ENCODE peak calls at places on chromosomes 1 and 21, in five cellular contexts. One of them, this sample, is unnamed.

GRCh38 chr1:158177705-158178450 is 2.8 kb upstream of the CD1D start:
- DNase-seq in right cardiac atrium: peak
- DNase-seq in left lung: peak
- DNase-seq in ovary: peak
- DNase-seq in lower leg skin: peak
- DNase-seq in this sample: peak

GRCh38 chr21:37675202-37675801 is 241.0 kb downstream of the KCNJ6 start:
- DNase-seq in right cardiac atrium: peak
- DNase-seq in left lung: peak
- DNase-seq in ovary: peak
- DNase-seq in lower leg skin: no peak
- DNase-seq in this sample: peak

GRCh38 chr1:159430985-159431384 is 1.0 kb upstream of the OR10J4 start:
- DNase-seq in right cardiac atrium: no peak
- DNase-seq in left lung: no peak
- DNase-seq in ovary: no peak
- DNase-seq in lower leg skin: no peak
- DNase-seq in this sample: no peak

GRCh38 chr1:79129914-79130313 is 123.4 kb upstream of the ADGRL4 start:
- DNase-seq in right cardiac atrium: no peak
- DNase-seq in left lung: no peak
- DNase-seq in ovary: no peak
- DNase-seq in lower leg skin: no peak
- DNase-seq in this sample: no peak

GRCh38 chr1:244264163-244264562 is 187.5 kb downstream of the ADSS2 start:
- DNase-seq in right cardiac atrium: no peak
- DNase-seq in left lung: no peak
- DNase-seq in ovary: no peak
- DNase-seq in lower leg skin: no peak
- DNase-seq in this sample: no peak

GRCh38 chr1:96983866-96984265 is 262.3 kb downstream of the PTBP2 start:
- DNase-seq in right cardiac atrium: no peak
- DNase-seq in left lung: no peak
- DNase-seq in ovary: no peak
- DNase-seq in lower leg skin: no peak
- DNase-seq in this sample: no peak

GRCh38 chr1:167517535-167518330 is 596 bp downstream of the CD247 start:
- DNase-seq in right cardiac atrium: no peak
- DNase-seq in left lung: peak
- DNase-seq in ovary: no peak
- DNase-seq in lower leg skin: no peak
- DNase-seq in this sample: no peak

GRCh38 chr1:230047114-230047865 is 19.7 kb upstream of the GALNT2 start:
- DNase-seq in right cardiac atrium: no peak
- DNase-seq in left lung: no peak
- DNase-seq in ovary: no peak
- DNase-seq in lower leg skin: no peak
- DNase-seq in this sample: no peak

GRCh38 chr1:58575831-58576726 is 973 bp downstream of the TACSTD2 start:
- DNase-seq in right cardiac atrium: peak
- DNase-seq in left lung: peak
- DNase-seq in ovary: no peak
- DNase-seq in lower leg skin: no peak
- DNase-seq in this sample: no peak

GRCh38 chr1:58573705-58574591 is 3.1 kb downstream of the TACSTD2 start:
- DNase-seq in right cardiac atrium: no peak
- DNase-seq in left lung: no peak
- DNase-seq in ovary: no peak
- DNase-seq in lower leg skin: no peak
- DNase-seq in this sample: no peak

GRCh38 chr1:58574816-58575215 is 2.2 kb downstream of the TACSTD2 start:
- DNase-seq in right cardiac atrium: no peak
- DNase-seq in left lung: no peak
- DNase-seq in ovary: no peak
- DNase-seq in lower leg skin: no peak
- DNase-seq in this sample: no peak

GRCh38 chr1:58577676-58578073 is 623 bp upstream of the TACSTD2 start:
- DNase-seq in right cardiac atrium: no peak
- DNase-seq in left lung: no peak
- DNase-seq in ovary: no peak
- DNase-seq in lower leg skin: no peak
- DNase-seq in this sample: no peak

GRCh38 chr1:58576727-58577675 is at the start of gene TACSTD2:
- DNase-seq in right cardiac atrium: peak
- DNase-seq in left lung: peak
- DNase-seq in ovary: no peak
- DNase-seq in lower leg skin: peak
- DNase-seq in this sample: peak
- H3K4me3 ChIP-seq in right cardiac atrium: peak
- H3K4me3 ChIP-seq in left lung: peak
- H3K4me3 ChIP-seq in ovary: peak
- H3K4me3 ChIP-seq in lower leg skin: peak
- H3K4me3 ChIP-seq in this sample: peak

DNA sequence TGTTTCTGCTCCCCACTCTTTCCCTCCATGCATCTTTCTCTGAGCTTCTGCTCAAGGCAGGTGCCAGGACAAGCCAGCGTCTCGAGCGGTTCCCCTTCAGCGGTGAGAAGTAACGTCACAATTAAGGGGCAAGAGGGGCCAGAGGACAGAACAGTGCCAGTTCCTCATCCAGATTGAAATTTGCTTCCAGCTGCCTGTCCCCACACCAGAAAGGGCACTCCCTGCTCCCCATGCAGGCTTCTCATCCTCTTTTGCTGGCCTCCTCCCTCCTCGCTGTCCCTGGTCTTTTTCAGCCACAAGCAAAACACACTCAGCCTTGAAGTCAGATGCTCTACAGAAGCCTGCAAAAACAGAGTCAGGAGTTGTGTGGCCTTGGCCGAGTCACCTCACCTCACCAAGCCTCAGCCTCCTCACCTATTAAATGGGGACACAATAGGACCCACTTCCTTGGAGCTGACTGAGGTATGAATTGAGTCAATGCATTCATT is 35.0 kb upstream of the ECE1 start:
- DNase-seq in right cardiac atrium: peak
- DNase-seq in left lung: no peak
- DNase-seq in ovary: peak
- DNase-seq in lower leg skin: no peak
- DNase-seq in this sample: no peak
- H3K4me3 ChIP-seq in right cardiac atrium: no peak
- H3K4me3 ChIP-seq in left lung: no peak
- H3K4me3 ChIP-seq in ovary: no peak
- H3K4me3 ChIP-seq in lower leg skin: no peak
- H3K4me3 ChIP-seq in this sample: no peak

GRCh38 chr1:87449348-87449963 is 120.8 kb downstream of the LMO4 start:
- DNase-seq in right cardiac atrium: peak
- DNase-seq in left lung: no peak
- DNase-seq in ovary: no peak
- DNase-seq in lower leg skin: no peak
- DNase-seq in this sample: peak

GRCh38 chr1:87450136-87450535 is 121.5 kb downstream of the LMO4 start:
- DNase-seq in right cardiac atrium: no peak
- DNase-seq in left lung: no peak
- DNase-seq in ovary: no peak
- DNase-seq in lower leg skin: no peak
- DNase-seq in this sample: no peak

GRCh38 chr1:87452648-87453047 is 124.0 kb downstream of the LMO4 start:
- DNase-seq in right cardiac atrium: no peak
- DNase-seq in left lung: no peak
- DNase-seq in ovary: no peak
- DNase-seq in lower leg skin: no peak
- DNase-seq in this sample: no peak

GRCh38 chr1:87450615-87451209 is 122.0 kb downstream of the LMO4 start:
- DNase-seq in right cardiac atrium: no peak
- DNase-seq in left lung: no peak
- DNase-seq in ovary: no peak
- DNase-seq in lower leg skin: no peak
- DNase-seq in this sample: no peak

DNA sequence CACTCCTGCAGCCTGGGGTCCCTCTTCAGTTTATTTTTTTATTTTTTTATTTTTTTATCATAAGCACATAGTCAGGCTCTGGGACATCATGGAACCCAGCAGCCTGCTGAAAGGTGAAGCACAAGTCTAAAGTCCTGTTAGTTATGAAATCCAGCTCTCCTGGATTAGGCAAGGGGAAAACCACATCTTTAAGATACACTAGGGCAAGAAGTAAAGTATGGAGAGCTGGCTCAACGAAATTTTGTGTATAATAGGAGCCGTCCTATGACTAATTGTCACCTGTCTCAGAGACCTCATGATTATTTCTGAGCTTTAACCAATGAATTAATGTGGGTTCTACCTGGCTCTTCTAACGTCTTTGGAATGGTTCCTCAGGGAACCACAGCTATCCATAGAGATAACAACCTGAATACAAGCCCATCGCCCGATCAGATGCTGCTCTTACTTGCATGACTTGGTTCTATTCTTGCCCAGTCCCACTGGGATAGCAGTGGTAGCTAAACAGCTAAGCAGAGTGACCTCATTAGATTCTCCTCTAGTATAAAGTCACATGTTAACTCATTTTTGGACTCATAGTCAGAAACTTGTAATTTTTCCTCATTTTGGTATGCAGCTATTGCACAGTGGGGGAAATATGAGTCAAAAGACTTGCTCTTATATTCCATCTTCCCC is 122.7 kb downstream of the LMO4 start:
- DNase-seq in right cardiac atrium: no peak
- DNase-seq in left lung: no peak
- DNase-seq in ovary: no peak
- DNase-seq in lower leg skin: no peak
- DNase-seq in this sample: no peak
- H3K4me3 ChIP-seq in right cardiac atrium: no peak
- H3K4me3 ChIP-seq in left lung: no peak
- H3K4me3 ChIP-seq in ovary: no peak
- H3K4me3 ChIP-seq in lower leg skin: no peak
- H3K4me3 ChIP-seq in this sample: no peak

GRCh38 chr1:10839188-10839770 is 42.8 kb upstream of the CASZ1 start:
- DNase-seq in right cardiac atrium: no peak
- DNase-seq in left lung: peak
- DNase-seq in ovary: no peak
- DNase-seq in lower leg skin: no peak
- DNase-seq in this sample: no peak

GRCh38 chr1:10838541-10838940 is 42.1 kb upstream of the CASZ1 start:
- DNase-seq in right cardiac atrium: no peak
- DNase-seq in left lung: peak
- DNase-seq in ovary: no peak
- DNase-seq in lower leg skin: no peak
- DNase-seq in this sample: no peak

GRCh38 chr1:10843697-10844096 is 47.3 kb upstream of the CASZ1 start:
- DNase-seq in right cardiac atrium: no peak
- DNase-seq in left lung: no peak
- DNase-seq in ovary: no peak
- DNase-seq in lower leg skin: no peak
- DNase-seq in this sample: no peak

GRCh38 chr1:10836726-10837125 is 40.3 kb upstream of the CASZ1 start:
- DNase-seq in right cardiac atrium: no peak
- DNase-seq in left lung: peak
- DNase-seq in ovary: no peak
- DNase-seq in lower leg skin: no peak
- DNase-seq in this sample: no peak

DNA sequence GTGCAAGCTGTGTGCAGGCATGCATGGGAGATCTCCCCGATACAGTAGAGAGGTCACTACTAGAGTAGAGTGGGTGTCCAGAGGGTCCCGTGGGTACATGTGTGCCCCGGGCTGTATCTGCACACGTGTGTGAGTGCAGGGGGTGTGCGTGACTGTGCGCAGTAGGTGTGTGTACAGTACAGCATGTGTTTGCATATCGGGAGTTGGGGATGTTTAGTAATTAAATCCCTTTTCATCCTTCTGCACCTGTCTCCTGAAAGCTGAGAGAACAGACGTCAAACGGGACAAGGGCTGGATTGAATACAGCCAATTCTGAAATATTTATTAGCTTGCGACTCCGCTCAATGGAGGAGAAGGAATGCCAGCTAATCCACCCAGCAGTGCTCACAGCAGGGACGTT is 44.6 kb upstream of the CASZ1 start:
- DNase-seq in right cardiac atrium: no peak
- DNase-seq in left lung: peak
- DNase-seq in ovary: no peak
- DNase-seq in lower leg skin: no peak
- DNase-seq in this sample: no peak
- H3K4me3 ChIP-seq in right cardiac atrium: no peak
- H3K4me3 ChIP-seq in left lung: no peak
- H3K4me3 ChIP-seq in ovary: no peak
- H3K4me3 ChIP-seq in lower leg skin: no peak
- H3K4me3 ChIP-seq in this sample: no peak

GRCh38 chr1:85576642-85577420 is 3.7 kb upstream of the CCN1 start:
- DNase-seq in right cardiac atrium: peak
- DNase-seq in left lung: peak
- DNase-seq in ovary: peak
- DNase-seq in lower leg skin: peak
- DNase-seq in this sample: peak
- H3K4me3 ChIP-seq in right cardiac atrium: peak
- H3K4me3 ChIP-seq in left lung: peak
- H3K4me3 ChIP-seq in ovary: peak
- H3K4me3 ChIP-seq in lower leg skin: peak
- H3K4me3 ChIP-seq in this sample: peak

GRCh38 chr1:8384577-8384976 is 66.7 kb downstream of the SLC45A1 start:
- DNase-seq in right cardiac atrium: no peak
- DNase-seq in left lung: no peak
- DNase-seq in ovary: no peak
- DNase-seq in lower leg skin: no peak
- DNase-seq in this sample: no peak

GRCh38 chr1:8389962-8390535 is 72.1 kb downstream of the SLC45A1 start:
- DNase-seq in right cardiac atrium: no peak
- DNase-seq in left lung: no peak
- DNase-seq in ovary: no peak
- DNase-seq in lower leg skin: no peak
- DNase-seq in this sample: no peak

GRCh38 chr1:8392522-8392921 is 74.6 kb downstream of the SLC45A1 start:
- DNase-seq in right cardiac atrium: no peak
- DNase-seq in left lung: no peak
- DNase-seq in ovary: no peak
- DNase-seq in lower leg skin: no peak
- DNase-seq in this sample: no peak

GRCh38 chr1:8390707-8391106 is 72.8 kb downstream of the SLC45A1 start:
- DNase-seq in right cardiac atrium: no peak
- DNase-seq in left lung: no peak
- DNase-seq in ovary: no peak
- DNase-seq in lower leg skin: no peak
- DNase-seq in this sample: no peak

GRCh38 chr1:8388732-8389562 is 71.0 kb downstream of the SLC45A1 start:
- DNase-seq in right cardiac atrium: no peak
- DNase-seq in left lung: no peak
- DNase-seq in ovary: no peak
- DNase-seq in lower leg skin: no peak
- DNase-seq in this sample: no peak
- H3K4me3 ChIP-seq in right cardiac atrium: no peak
- H3K4me3 ChIP-seq in left lung: no peak
- H3K4me3 ChIP-seq in ovary: no peak
- H3K4me3 ChIP-seq in lower leg skin: no peak
- H3K4me3 ChIP-seq in this sample: no peak

DNA sequence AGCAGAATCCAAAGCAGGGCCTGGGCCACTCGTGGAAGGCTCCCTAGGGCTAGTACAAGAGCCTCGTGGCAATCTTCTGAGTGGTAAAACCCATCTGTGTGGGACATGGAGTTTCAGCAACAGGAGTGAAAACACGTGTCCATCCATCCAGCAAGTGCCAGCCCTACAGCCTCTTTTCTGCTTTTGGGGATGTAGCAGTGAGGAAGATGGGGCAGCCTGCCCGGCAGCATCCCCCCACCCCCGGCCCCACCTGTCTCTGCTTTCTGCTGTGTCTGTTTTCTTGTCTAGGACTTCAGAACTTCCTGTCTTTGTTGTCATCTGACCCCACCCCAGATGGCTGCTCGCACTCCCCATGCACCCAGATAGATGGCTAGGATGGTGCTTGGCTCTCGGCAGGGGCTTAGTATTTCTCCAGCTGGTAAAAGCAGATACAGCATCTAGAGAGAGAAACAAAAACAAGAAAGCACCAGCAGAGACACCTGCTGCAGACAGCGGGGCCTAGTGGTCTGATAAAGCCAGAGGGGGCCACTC is 1.5 kb downstream of the CPTP start:
- DNase-seq in right cardiac atrium: no peak
- DNase-seq in left lung: no peak
- DNase-seq in ovary: no peak
- DNase-seq in lower leg skin: no peak
- DNase-seq in this sample: no peak
- H3K4me3 ChIP-seq in right cardiac atrium: no peak
- H3K4me3 ChIP-seq in left lung: no peak
- H3K4me3 ChIP-seq in ovary: no peak
- H3K4me3 ChIP-seq in lower leg skin: no peak
- H3K4me3 ChIP-seq in this sample: peak